ENCODE peak calls at places on chromosomes 1 and 21, in four cellular contexts. V is neural progenitor cell, S is astrocyte, E is esophagus squamous epithelium. L is an unnamed sample.

GRCh38 chr1:99659755-99660210 is 13.9 kb downstream of the PALMD start:
- DNase-seq in V (no peak), S (no peak), E (no peak), L (no peak)

GRCh38 chr1:43930168-43930948 is 3.2 kb upstream of the ARTN start:
- DNase-seq in V (peak; percentile 52), S (no peak), E (no peak), L (no peak)

GRCh38 chr1:43836267-43836951 is 97.2 kb upstream of the ARTN start:
- DNase-seq in V (no peak), S (no peak), E (no peak), L (no peak)

GRCh38 chr1:205588691-205589445 is 42.9 kb downstream of the ELK4 start:
- DNase-seq in V (peak; percentile 59), S (peak; percentile 52), E (no peak), L (no peak)

GRCh38 chr21:41758550-41758949 is 8.3 kb downstream of the RIPK4 start:
- DNase-seq in V (no peak), S (no peak), E (no peak), L (no peak)

GRCh38 chr1:40691538-40692428 is at the start of gene NFYC:
- DNase-seq in V (peak; percentile 100), S (peak; percentile 90), E (peak; percentile 89), L (peak; percentile 96)

GRCh38 chr1:217379338-217379737 is 251.6 kb downstream of the GPATCH2 start:
- DNase-seq in V (no peak), S (no peak), E (no peak), L (no peak)

GRCh38 chr1:245888809-245889208 is 618.3 kb downstream of the SMYD3 start:
- DNase-seq in V (peak; percentile 61), S (peak; percentile 12), E (no peak), L (no peak)

GRCh38 chr1:110880708-110881374 is 7.9 kb downstream of the CD53 start:
- DNase-seq in V (no peak), S (no peak), E (no peak), L (no peak)

GRCh38 chr1:246875041-246876026 is 56.4 kb downstream of the AHCTF1 start:
- DNase-seq in V (no peak), S (peak; percentile 79), E (no peak), L (no peak)

GRCh38 chr1:237470712-237471310 is 419.9 kb downstream of the ZP4 start:
- DNase-seq in V (peak; percentile 24), S (no peak), E (no peak), L (no peak)

GRCh38 chr1:94394247-94394646 is 23.9 kb upstream of the ABCD3 start:
- DNase-seq in V (no peak), S (no peak), E (no peak), L (no peak)

GRCh38 chr1:172746091-172746949 is 87.4 kb downstream of the FASLG start:
- DNase-seq in V (no peak), S (peak; percentile 100), E (no peak), L (no peak)

GRCh38 chr1:109884242-109884891 is 26.3 kb upstream of the CSF1 start:
- DNase-seq in V (no peak), S (no peak), E (no peak), L (no peak)

GRCh38 chr1:43769350-43769908 is 62.1 kb downstream of the ST3GAL3 start:
- DNase-seq in V (no peak), S (no peak), E (no peak), L (no peak)

GRCh38 chr1:67460648-67461500 is 30.7 kb upstream of the SERBP1 start:
- DNase-seq in V (peak; percentile 20), S (no peak), E (no peak), L (peak; percentile 9)

GRCh38 chr1:41401899-41402298 is 40.7 kb downstream of the FOXO6 start:
- DNase-seq in V (no peak), S (no peak), E (no peak), L (no peak)

GRCh38 chr1:246081856-246082668 is 425.0 kb downstream of the SMYD3 start:
- DNase-seq in V (no peak), S (no peak), E (no peak), L (no peak)

GRCh38 chr1:81562934-81563333 is 237.8 kb upstream of the ADGRL2 start:
- DNase-seq in V (no peak), S (no peak), E (no peak), L (no peak)

GRCh38 chr1:81558291-81559076 is 242.2 kb upstream of the ADGRL2 start:
- DNase-seq in V (no peak), S (no peak), E (no peak), L (no peak)

GRCh38 chr1:81556968-81557367 is 243.8 kb upstream of the ADGRL2 start:
- DNase-seq in V (no peak), S (no peak), E (no peak), L (no peak)

GRCh38 chr1:81560629-81561028 is 240.1 kb upstream of the ADGRL2 start:
- DNase-seq in V (no peak), S (no peak), E (no peak), L (no peak)

GRCh38 chr1:81559662-81560350 is 240.9 kb upstream of the ADGRL2 start:
- DNase-seq in V (no peak), S (no peak), E (no peak), L (no peak)
- TF ChIP-seq CTCF in V (no peak), S (peak; percentile 14), E (peak; percentile 28), L (no peak)

DNA sequence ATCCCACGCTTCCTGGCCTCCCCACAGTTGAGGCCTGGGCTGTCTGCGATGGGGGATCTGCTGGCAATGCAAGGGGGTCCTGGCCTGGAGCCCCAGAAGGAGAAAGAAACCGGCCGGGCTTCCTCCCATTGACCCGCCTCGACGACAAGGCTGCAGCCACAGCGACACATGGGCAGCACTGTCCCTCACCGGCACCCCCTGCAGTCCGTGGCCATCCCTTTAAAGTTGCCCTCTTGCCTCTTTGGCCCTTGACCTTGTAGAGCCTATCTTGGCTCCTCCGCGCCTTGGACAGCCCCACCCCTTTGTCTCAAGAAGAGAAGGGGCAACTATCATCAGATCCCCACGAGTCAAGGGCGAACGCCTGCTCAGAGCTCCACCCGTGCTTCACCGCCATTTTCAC is 106.0 kb downstream of the CASZ1 start:
- DNase-seq in V (no peak), S (no peak), E (no peak), L (no peak)
- TF ChIP-seq CTCF in V (no peak), S (no peak), E (no peak), L (no peak)

GRCh38 chr1:33763406-33763805 is 100.5 kb upstream of the HMGB4 start:
- DNase-seq in V (no peak), S (peak; percentile 88), E (no peak), L (no peak)
- TF ChIP-seq CTCF in V (no peak), S (no peak), E (no peak), L (no peak)

DNA sequence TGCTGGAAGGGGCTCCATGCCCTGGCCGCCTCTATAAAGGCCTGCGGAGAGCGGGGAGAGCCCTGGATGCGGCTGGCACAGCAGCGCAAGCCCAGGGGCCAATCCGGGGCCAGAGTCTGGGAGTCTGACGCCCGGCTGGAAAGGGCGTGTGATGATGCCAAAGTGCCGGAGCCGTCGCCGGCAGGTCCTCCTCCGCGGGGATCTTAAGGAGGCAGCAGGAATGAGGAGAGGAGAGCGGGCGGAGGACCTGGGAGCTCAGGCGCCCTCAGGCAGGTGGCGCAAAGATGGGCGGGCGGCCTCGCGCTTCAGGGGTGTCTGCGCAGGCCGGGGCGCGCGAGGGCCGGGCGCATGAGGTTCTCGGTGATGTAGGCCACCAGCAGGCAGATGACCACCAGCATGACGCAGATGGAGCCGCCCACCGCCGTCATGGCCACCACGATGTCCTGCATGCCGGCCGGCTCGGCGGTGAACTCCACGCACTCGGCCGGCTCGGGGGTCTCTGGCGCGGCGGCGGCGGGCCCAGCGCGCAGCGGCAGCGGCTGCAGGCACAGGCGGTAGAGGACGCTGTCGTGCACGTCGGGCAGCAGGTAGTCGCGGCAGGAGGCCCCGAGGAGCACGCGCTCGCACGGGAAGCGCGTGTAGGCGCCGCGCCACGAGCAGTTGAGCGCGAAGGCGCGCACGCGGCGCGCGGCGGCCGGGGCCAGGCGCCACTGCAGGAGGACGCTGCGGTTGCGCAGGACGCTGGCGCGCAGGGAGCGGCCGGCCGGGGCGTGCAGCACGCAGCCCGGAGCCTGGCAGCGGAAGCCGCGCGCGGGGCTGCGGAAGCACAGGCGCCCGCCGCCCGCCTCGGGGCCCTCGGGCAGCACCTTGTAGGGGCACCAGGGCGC is 662 bp downstream of the FNDC10 start:
- DNase-seq in V (peak; percentile 78), S (no peak), E (no peak), L (no peak)
- TF ChIP-seq CTCF in V (peak; percentile 48), S (no peak), E (no peak), L (no peak)